ENCODE peak calls at places on chromosome 3, in ten cellular contexts. U is A549, H is suprapubic skin, N is mammary epithelial cell, J is dorsolateral prefrontal cortex, E is AG04450, C is brain microvascular endothelial cell, D is astrocyte, F is BJ, Y is cardiac fibroblast. O is an unnamed sample.
A peak's percentile ranks its signal among the peaks of the same experiment; 100 is the strongest.

GRCh38 chr3:236881-237280 is 40.3 kb downstream of the CHL1 start:
- DNase-seq in F (no peak), H (no peak), C (no peak), D (no peak), J (no peak), N (no peak), E (no peak), U (no peak), Y (no peak), O (no peak)

GRCh38 chr3:98800401-98800800 is 37.3 kb downstream of the ST3GAL6 start:
- DNase-seq in H (no peak), Y (no peak), F (no peak), U (no peak), N (no peak), J (no peak), D (no peak), E (no peak), C (no peak), O (no peak)

GRCh38 chr3:195086341-195086740 is 184.6 kb downstream of the XXYLT1 start:
- DNase-seq in N (no peak), Y (no peak), J (peak; percentile 6), U (no peak), H (peak; percentile 57), D (no peak), C (no peak), E (no peak), F (no peak), O (no peak)

GRCh38 chr3:46349484-46350261 is 4.2 kb upstream of the CCR2 start:
- DNase-seq in E (no peak), U (no peak), N (no peak), Y (no peak), C (no peak), J (no peak), H (no peak), F (no peak), D (no peak), O (no peak)

GRCh38 chr3:149010504-149010951 is 19.2 kb downstream of the GYG1 start:
- DNase-seq in C (no peak), E (no peak), H (no peak), N (no peak), J (no peak), F (no peak), Y (peak; percentile 71), D (peak; percentile 51), U (no peak), O (no peak)

GRCh38 chr3:62795978-62796635 is 79.1 kb downstream of the CADPS start:
- DNase-seq in U (no peak), N (no peak), Y (no peak), D (no peak), E (no peak), F (no peak), C (no peak), H (no peak), J (no peak), O (no peak)

GRCh38 chr3:21020043-21020442 is 731.0 kb downstream of the ZNF385D start:
- DNase-seq in F (no peak), N (no peak), Y (no peak), D (no peak), E (no peak), J (no peak), C (no peak), H (no peak), U (no peak), O (no peak)

GRCh38 chr3:143775401-143775970 is 72.8 kb downstream of the SLC9A9 start:
- DNase-seq in U (peak; percentile 25), C (peak; percentile 9), N (peak; percentile 44), H (no peak), D (no peak), Y (peak; percentile 54), J (no peak), E (no peak), F (no peak), O (no peak)

GRCh38 chr3:64318001-64318400 is 92.7 kb upstream of the PRICKLE2 start:
- DNase-seq in U (no peak), N (peak; percentile 90), C (no peak), E (no peak), D (peak; percentile 83), H (no peak), J (no peak), Y (peak; percentile 17), F (no peak), O (no peak)
- H3K4me3 ChIP-seq in U (no peak overlapping the region), N (no peak overlapping the region), C (no peak overlapping the region), E (no peak overlapping the region), D (no peak overlapping the region), H (no peak overlapping the region), J (no peak overlapping the region), Y (no peak overlapping the region), F (no peak overlapping the region), O (no peak overlapping the region)

DNA sequence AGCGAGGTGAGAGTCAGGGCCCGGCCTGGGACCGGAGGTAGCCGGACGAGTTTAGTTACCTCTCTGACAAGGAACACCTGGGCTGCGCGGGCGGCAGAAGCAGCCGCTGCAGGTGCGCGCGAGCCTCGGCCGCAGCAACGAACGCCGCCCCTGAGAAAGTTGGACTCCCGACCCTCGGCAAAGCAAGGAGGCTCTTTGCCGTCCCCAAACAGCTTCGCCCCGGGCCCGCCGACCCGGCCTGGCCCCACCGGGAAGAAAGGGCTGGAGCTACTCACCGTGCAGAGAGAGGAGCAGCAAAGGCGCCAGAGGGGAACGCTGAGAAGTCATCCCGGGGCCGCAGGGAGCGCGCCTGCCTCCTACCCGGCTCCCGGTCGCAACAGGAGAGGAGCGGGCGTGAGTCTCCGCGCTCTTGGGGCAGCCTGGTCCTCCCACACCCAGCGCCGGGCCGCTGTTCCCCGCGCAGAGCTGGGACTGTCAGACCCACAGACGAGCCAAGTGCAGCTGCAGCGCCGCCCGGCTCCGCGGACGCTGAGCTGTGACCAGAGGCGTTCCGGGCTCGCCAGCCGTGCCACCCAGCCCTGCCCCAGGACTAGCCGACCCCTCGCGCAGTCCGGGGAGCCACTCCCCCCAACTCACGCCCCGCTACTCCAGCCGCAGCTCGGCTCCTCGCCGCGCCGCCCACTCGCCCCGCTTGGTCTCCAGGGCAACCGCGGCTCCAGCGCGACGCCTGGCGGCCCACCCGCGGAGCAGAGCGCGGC is at the start of gene IGSF11:
- DNase-seq in N (peak; percentile 40), Y (peak; percentile 37), U (peak; percentile 82), H (peak; percentile 79), F (no peak), C (peak; percentile 22), J (peak; percentile 92), E (no peak), D (peak; percentile 38), O (no peak)
- TF ChIP-seq CTCF in N (no peak), Y (no peak), U (peak; percentile 83), H (no peak), F (no peak), C (no peak), J (peak; percentile 52), E (peak; percentile 30), D (peak; percentile 17), O (peak; percentile 25)

GRCh38 chr3:71392277-71392676 is 191.3 kb downstream of the FOXP1 start:
- DNase-seq in H (no peak), C (no peak), N (no peak), F (no peak), Y (no peak), E (no peak), U (no peak), D (no peak), J (no peak), O (no peak)

GRCh38 chr3:71389191-71389590 is 194.3 kb downstream of the FOXP1 start:
- DNase-seq in F (no peak), C (no peak), Y (no peak), J (no peak), U (no peak), E (no peak), D (no peak), N (no peak), H (no peak), O (no peak)

GRCh38 chr3:71391361-71391760 is 192.2 kb downstream of the FOXP1 start:
- DNase-seq in U (no peak), C (no peak), N (no peak), F (no peak), D (no peak), Y (no peak), J (no peak), H (no peak), E (no peak), O (no peak)

GRCh38 chr3:71388535-71389120 is 194.9 kb downstream of the FOXP1 start:
- DNase-seq in C (no peak), H (no peak), Y (no peak), F (no peak), E (no peak), N (no peak), U (no peak), D (no peak), J (no peak), O (no peak)

GRCh38 chr3:71389911-71390573 is 193.5 kb downstream of the FOXP1 start:
- DNase-seq in E (no peak), D (peak; percentile 85), J (no peak), Y (peak; percentile 83), C (peak; percentile 64), N (peak; percentile 38), H (no peak), F (no peak), U (peak; percentile 41), O (no peak)
- H3K4me3 ChIP-seq in E (peak overlapping the region; percentile 46), D (peak overlapping the region; percentile 34), J (peak overlapping the region; percentile 14), Y (no peak overlapping the region), C (peak overlapping the region; percentile 28), N (no peak overlapping the region), H (no peak overlapping the region), F (no peak overlapping the region), U (no peak overlapping the region), O (no peak overlapping the region)

GRCh38 chr3:111746772-111747171 is 112.3 kb upstream of the PHLDB2 start:
- DNase-seq in H (no peak), N (no peak), J (no peak), E (no peak), C (no peak), F (no peak), Y (no peak), U (no peak), D (no peak), O (no peak)

GRCh38 chr3:111749171-111750170 is 109.6 kb upstream of the PHLDB2 start:
- DNase-seq in D (no peak), E (no peak), J (no peak), F (no peak), C (no peak), N (no peak), Y (no peak), H (no peak), U (no peak), O (no peak)

GRCh38 chr3:111747490-111747889 is 111.6 kb upstream of the PHLDB2 start:
- DNase-seq in H (no peak), C (peak; percentile 69), J (no peak), D (peak; percentile 78), N (peak; percentile 92), Y (peak; percentile 34), U (peak; percentile 61), F (no peak), E (no peak), O (peak; percentile 63)

GRCh38 chr3:111750278-111750884 is 108.7 kb upstream of the PHLDB2 start:
- DNase-seq in D (no peak), N (peak; percentile 77), C (no peak), J (no peak), U (no peak), H (no peak), E (no peak), Y (no peak), F (no peak), O (no peak)

DNA sequence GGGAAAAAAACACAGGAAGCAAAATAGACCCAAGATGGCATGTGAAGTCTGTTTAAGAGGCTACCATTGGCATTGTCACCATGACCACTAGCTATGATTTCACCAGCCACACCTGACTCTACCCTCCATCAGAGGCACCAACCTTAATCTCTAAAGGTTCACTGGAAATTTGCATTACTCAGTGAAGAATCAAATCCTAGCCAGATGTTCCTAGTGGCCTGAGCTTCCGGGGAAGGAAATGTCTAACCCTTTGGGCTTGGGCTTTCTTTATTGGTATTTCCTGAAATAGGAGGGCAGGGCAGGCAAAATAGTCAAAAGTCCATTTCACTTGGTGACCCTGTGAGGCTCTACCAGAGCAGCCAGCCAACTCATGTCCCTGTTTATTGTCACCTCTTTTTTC is 110.9 kb upstream of the PHLDB2 start:
- DNase-seq in U (no peak), Y (no peak), D (no peak), H (no peak), C (no peak), J (no peak), F (no peak), N (no peak), E (no peak), O (no peak)
- TF ChIP-seq CTCF in U (no peak), Y (no peak), D (no peak), H (no peak), C (no peak), J (no peak), F (no peak), N (no peak), E (no peak), O (no peak)

O was measured in AG04449.